ENCODE peak calls at places on chromosomes 11 and 22, in seven cellular contexts. One of them, this sample, is unnamed.

GRCh38 chr22:22745225-22746060 is 101.0 kb downstream of the GGTLC2 start:
- DNase-seq in H9: peak; percentile 70
- DNase-seq in mesenchymal stem cell: no peak
- DNase-seq in IMR-90: peak; percentile 19
- DNase-seq in neuronal stem cell: peak; percentile 15
- DNase-seq in trophoblast cell: peak; percentile 28
- DNase-seq in mesendoderm: peak; percentile 41
- DNase-seq in this sample: peak; percentile 71

GRCh38 chr11:130670200-130670599 is 221.8 kb downstream of the ADAMTS15 start:
- DNase-seq in trophoblast cell: no peak
- DNase-seq in mesenchymal stem cell: no peak
- DNase-seq in H9: no peak
- DNase-seq in IMR-90: no peak
- DNase-seq in mesendoderm: no peak
- DNase-seq in neuronal stem cell: no peak
- DNase-seq in this sample: no peak

GRCh38 chr11:61904539-61905048 is 12.8 kb downstream of the RAB3IL1 start:
- DNase-seq in mesenchymal stem cell: no peak
- DNase-seq in mesendoderm: peak; percentile 64
- DNase-seq in trophoblast cell: no peak
- DNase-seq in neuronal stem cell: no peak
- DNase-seq in H9: peak; percentile 86
- DNase-seq in IMR-90: no peak
- DNase-seq in this sample: no peak

GRCh38 chr22:48753752-48754517 is 1073.7 kb downstream of the BRD1 start:
- DNase-seq in mesendoderm: no peak
- DNase-seq in trophoblast cell: no peak
- DNase-seq in H9: no peak
- DNase-seq in neuronal stem cell: no peak
- DNase-seq in mesenchymal stem cell: no peak
- DNase-seq in IMR-90: no peak
- DNase-seq in this sample: no peak

GRCh38 chr11:118448294-118448693 is 12.0 kb downstream of the KMT2A start:
- DNase-seq in neuronal stem cell: no peak
- DNase-seq in mesendoderm: no peak
- DNase-seq in IMR-90: peak; percentile 49
- DNase-seq in trophoblast cell: no peak
- DNase-seq in mesenchymal stem cell: peak; percentile 26
- DNase-seq in H9: no peak
- DNase-seq in this sample: no peak

GRCh38 chr11:74819400-74819799 is 70.8 kb downstream of the RNF169 start:
- DNase-seq in IMR-90: peak; percentile 55
- DNase-seq in H9: no peak
- DNase-seq in mesenchymal stem cell: peak; percentile 30
- DNase-seq in neuronal stem cell: no peak
- DNase-seq in trophoblast cell: no peak
- DNase-seq in mesendoderm: no peak
- DNase-seq in this sample: no peak

GRCh38 chr11:74307409-74307808 is 4.0 kb downstream of the P4HA3 start:
- DNase-seq in H9: no peak
- DNase-seq in mesendoderm: no peak
- DNase-seq in IMR-90: peak; percentile 68
- DNase-seq in trophoblast cell: no peak
- DNase-seq in mesenchymal stem cell: peak; percentile 33
- DNase-seq in neuronal stem cell: no peak
- DNase-seq in this sample: no peak

GRCh38 chr11:32809313-32809712 is 14.9 kb upstream of the CCDC73 start:
- DNase-seq in mesendoderm: peak; percentile 83
- DNase-seq in neuronal stem cell: peak; percentile 59
- DNase-seq in H9: peak; percentile 79
- DNase-seq in mesenchymal stem cell: peak; percentile 71
- DNase-seq in IMR-90: peak; percentile 72
- DNase-seq in trophoblast cell: peak; percentile 81
- DNase-seq in this sample: peak; percentile 70

GRCh38 chr22:16917144-16918003 is 90.6 kb downstream of the GAB4 start:
- DNase-seq in mesendoderm: peak; percentile 80
- DNase-seq in neuronal stem cell: peak; percentile 49
- DNase-seq in trophoblast cell: peak; percentile 45
- DNase-seq in IMR-90: peak; percentile 15
- DNase-seq in mesenchymal stem cell: no peak
- DNase-seq in H9: peak; percentile 74
- DNase-seq in this sample: no peak

GRCh38 chr22:24938741-24939341 is 7.7 kb downstream of the LHFPL7 start:
- DNase-seq in IMR-90: peak; percentile 25
- DNase-seq in trophoblast cell: peak; percentile 22
- DNase-seq in H9: peak; percentile 55
- DNase-seq in mesendoderm: peak; percentile 77
- DNase-seq in mesenchymal stem cell: peak; percentile 46
- DNase-seq in neuronal stem cell: no peak
- DNase-seq in this sample: peak; percentile 58

GRCh38 chr11:109994896-109995295 is 98.3 kb upstream of the ZC3H12C start:
- DNase-seq in neuronal stem cell: no peak
- DNase-seq in H9: no peak
- DNase-seq in IMR-90: no peak
- DNase-seq in trophoblast cell: no peak
- DNase-seq in mesenchymal stem cell: no peak
- DNase-seq in mesendoderm: peak; percentile 27
- DNase-seq in this sample: no peak

GRCh38 chr22:30221121-30221992 is 25.2 kb downstream of the LIF start:
- DNase-seq in IMR-90: no peak
- DNase-seq in H9: no peak
- DNase-seq in mesenchymal stem cell: no peak
- DNase-seq in mesendoderm: no peak
- DNase-seq in neuronal stem cell: no peak
- DNase-seq in trophoblast cell: no peak
- DNase-seq in this sample: no peak

DNA sequence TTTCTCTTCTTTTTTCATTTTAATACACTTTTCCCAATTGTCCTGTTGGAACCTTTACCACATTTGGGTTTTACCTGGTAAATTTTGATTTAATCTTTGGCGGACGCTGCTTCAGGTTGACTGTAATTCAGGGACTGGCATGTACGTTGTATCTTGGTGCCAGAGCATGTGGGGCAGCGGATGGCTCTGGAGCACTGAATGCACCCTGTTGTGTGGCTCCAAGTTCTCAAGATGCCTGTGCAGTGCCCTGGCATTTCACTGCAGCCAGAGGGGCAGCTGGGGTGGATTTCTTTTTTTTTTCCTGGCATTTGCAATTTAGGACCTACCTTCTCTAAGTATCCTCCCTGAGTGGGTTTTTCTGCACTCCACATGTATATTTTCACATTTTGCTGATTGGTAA is 242.2 kb downstream of the BLID start:
- DNase-seq in H9: no peak
- DNase-seq in mesendoderm: no peak
- DNase-seq in trophoblast cell: no peak
- DNase-seq in neuronal stem cell: no peak
- DNase-seq in mesenchymal stem cell: no peak
- DNase-seq in IMR-90: no peak
- DNase-seq in this sample: no peak
- H3K79me1 ChIP-seq in H9: no peaks in the 10 kb centered on the region
- H3K79me1 ChIP-seq in mesendoderm: no peaks in the 10 kb centered on the region
- H3K79me1 ChIP-seq in trophoblast cell: no peaks in the 10 kb centered on the region
- H3K79me1 ChIP-seq in neuronal stem cell: no peaks in the 10 kb centered on the region
- H3K79me1 ChIP-seq in mesenchymal stem cell: no peaks in the 10 kb centered on the region
- H3K79me1 ChIP-seq in IMR-90: no peaks in the 10 kb centered on the region
- H3K79me1 ChIP-seq in this sample: no peaks in the 10 kb centered on the region

DNA sequence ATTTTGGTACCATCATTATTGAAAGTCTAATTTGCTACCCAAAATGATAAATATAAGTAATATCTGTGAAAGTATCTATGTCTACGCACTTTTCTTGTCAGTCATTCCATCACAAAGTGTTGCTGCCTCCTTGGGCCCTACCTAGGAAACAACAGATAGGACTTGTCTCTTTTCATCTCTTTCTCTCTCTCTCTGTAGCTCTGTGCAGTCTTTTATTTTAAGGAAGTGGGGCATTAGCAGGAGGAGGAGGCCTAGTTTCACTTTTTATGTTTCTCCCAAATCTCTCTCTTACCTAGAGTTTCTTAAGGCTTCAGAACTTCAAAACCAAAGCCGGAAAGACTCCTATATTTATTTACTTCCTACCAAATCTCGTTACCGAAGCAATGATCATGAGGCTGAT is 354.8 kb upstream of the LUZP2 start:
- DNase-seq in mesenchymal stem cell: no peak
- DNase-seq in mesendoderm: no peak
- DNase-seq in IMR-90: no peak
- DNase-seq in H9: no peak
- DNase-seq in trophoblast cell: no peak
- DNase-seq in neuronal stem cell: no peak
- DNase-seq in this sample: no peak
- H3K79me1 ChIP-seq in mesenchymal stem cell: no peaks in the 10 kb centered on the region
- H3K79me1 ChIP-seq in mesendoderm: no peaks in the 10 kb centered on the region
- H3K79me1 ChIP-seq in IMR-90: no peaks in the 10 kb centered on the region
- H3K79me1 ChIP-seq in H9: no peaks in the 10 kb centered on the region
- H3K79me1 ChIP-seq in trophoblast cell: no peaks in the 10 kb centered on the region
- H3K79me1 ChIP-seq in neuronal stem cell: no peaks in the 10 kb centered on the region
- H3K79me1 ChIP-seq in this sample: no peaks in the 10 kb centered on the region

DNA sequence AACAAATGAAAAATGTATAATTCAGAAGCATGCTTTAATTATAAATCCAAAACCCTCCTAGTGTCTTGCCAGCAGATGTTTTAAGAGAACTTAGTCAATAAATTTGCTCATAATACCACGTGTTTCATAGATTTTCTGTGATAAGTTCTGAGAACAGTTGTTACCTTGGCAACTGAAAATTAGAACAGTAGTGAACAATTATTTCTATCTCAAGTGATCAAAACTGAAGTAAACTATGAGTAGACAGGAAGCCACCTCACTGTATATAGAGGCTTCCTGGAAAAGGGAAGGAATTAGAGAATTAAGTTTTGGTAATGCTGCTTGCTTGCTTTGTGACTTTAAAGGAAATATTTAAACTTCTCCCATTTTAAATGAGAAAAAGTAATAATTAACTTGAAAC is 266.0 kb upstream of the ANO3 start:
- DNase-seq in mesenchymal stem cell: no peak
- DNase-seq in mesendoderm: no peak
- DNase-seq in H9: no peak
- DNase-seq in trophoblast cell: no peak
- DNase-seq in IMR-90: no peak
- DNase-seq in neuronal stem cell: no peak
- DNase-seq in this sample: no peak
- H3K79me1 ChIP-seq in mesenchymal stem cell: no peaks in the 10 kb centered on the region
- H3K79me1 ChIP-seq in mesendoderm: no peaks in the 10 kb centered on the region
- H3K79me1 ChIP-seq in H9: no peaks in the 10 kb centered on the region
- H3K79me1 ChIP-seq in trophoblast cell: no peaks in the 10 kb centered on the region
- H3K79me1 ChIP-seq in IMR-90: no peaks in the 10 kb centered on the region
- H3K79me1 ChIP-seq in neuronal stem cell: no peaks in the 10 kb centered on the region
- H3K79me1 ChIP-seq in this sample: no peaks in the 10 kb centered on the region

GRCh38 chr11:9002920-9003572 is 755 bp downstream of the NRIP3 start:
- DNase-seq in mesenchymal stem cell: no peak
- DNase-seq in H9: no peak
- DNase-seq in mesendoderm: no peak
- DNase-seq in neuronal stem cell: no peak
- DNase-seq in IMR-90: no peak
- DNase-seq in trophoblast cell: no peak
- DNase-seq in this sample: no peak

GRCh38 chr11:9003573-9004309 is at the start of gene NRIP3:
- DNase-seq in trophoblast cell: peak; percentile 50
- DNase-seq in neuronal stem cell: peak; percentile 66
- DNase-seq in mesenchymal stem cell: peak; percentile 87
- DNase-seq in mesendoderm: peak; percentile 66
- DNase-seq in H9: peak; percentile 61
- DNase-seq in IMR-90: peak; percentile 52
- DNase-seq in this sample: peak; percentile 83

GRCh38 chr11:9004310-9004945 is 627 bp upstream of the NRIP3 start:
- DNase-seq in mesenchymal stem cell: no peak
- DNase-seq in trophoblast cell: no peak
- DNase-seq in neuronal stem cell: peak; percentile 43
- DNase-seq in H9: peak; percentile 73
- DNase-seq in mesendoderm: peak; percentile 28
- DNase-seq in IMR-90: no peak
- DNase-seq in this sample: no peak

GRCh38 chr11:9005087-9005486 is 1.3 kb upstream of the NRIP3 start:
- DNase-seq in mesendoderm: no peak
- DNase-seq in neuronal stem cell: no peak
- DNase-seq in H9: no peak
- DNase-seq in mesenchymal stem cell: no peak
- DNase-seq in IMR-90: no peak
- DNase-seq in trophoblast cell: no peak
- DNase-seq in this sample: no peak

GRCh38 chr11:9001736-9002135 is 2.1 kb downstream of the NRIP3 start:
- DNase-seq in IMR-90: peak; percentile 95
- DNase-seq in trophoblast cell: peak; percentile 50
- DNase-seq in H9: no peak
- DNase-seq in neuronal stem cell: no peak
- DNase-seq in mesendoderm: peak; percentile 32
- DNase-seq in mesenchymal stem cell: peak; percentile 89
- DNase-seq in this sample: no peak
- H3K79me1 ChIP-seq in IMR-90: peaks cover 25% of the 10 kb centered on the region
- H3K79me1 ChIP-seq in trophoblast cell: no peaks in the 10 kb centered on the region
- H3K79me1 ChIP-seq in H9: no peaks in the 10 kb centered on the region
- H3K79me1 ChIP-seq in neuronal stem cell: no peaks in the 10 kb centered on the region
- H3K79me1 ChIP-seq in mesendoderm: no peaks in the 10 kb centered on the region
- H3K79me1 ChIP-seq in mesenchymal stem cell: no peaks in the 10 kb centered on the region
- H3K79me1 ChIP-seq in this sample: no peaks in the 10 kb centered on the region

GRCh38 chr22:36860017-36860416 is 789 bp upstream of the NCF4 start:
- DNase-seq in trophoblast cell: no peak
- DNase-seq in H9: no peak
- DNase-seq in IMR-90: no peak
- DNase-seq in neuronal stem cell: no peak
- DNase-seq in mesendoderm: no peak
- DNase-seq in mesenchymal stem cell: no peak
- DNase-seq in this sample: no peak
- H3K79me1 ChIP-seq in trophoblast cell: no peaks in the 10 kb centered on the region
- H3K79me1 ChIP-seq in H9: no peaks in the 10 kb centered on the region
- H3K79me1 ChIP-seq in IMR-90: no peaks in the 10 kb centered on the region
- H3K79me1 ChIP-seq in neuronal stem cell: no peaks in the 10 kb centered on the region
- H3K79me1 ChIP-seq in mesendoderm: no peaks in the 10 kb centered on the region
- H3K79me1 ChIP-seq in mesenchymal stem cell: no peaks in the 10 kb centered on the region
- H3K79me1 ChIP-seq in this sample: no peaks in the 10 kb centered on the region